ENCODE peak calls at places on chromosomes 4 and X, in ten cellular contexts. One of them, this sample, is unnamed.
A peak's percentile ranks its signal among the peaks of the same experiment; 100 is the strongest.

GRCh38 chrX:130770615-130771014 is 132.4 kb downstream of the ENOX2 start:
- DNase-seq in prostate gland: no peak
- DNase-seq in brain microvascular endothelial cell: peak; percentile 70
- DNase-seq in lung: no peak
- DNase-seq in cardiac muscle cell: no peak
- DNase-seq in ascending aorta: no peak
- DNase-seq in heart left ventricle: no peak
- DNase-seq in fibroblast of mammary gland: peak; percentile 90
- DNase-seq in type B pancreatic cell: no peak
- DNase-seq in PC-9: peak; percentile 4
- DNase-seq in this sample: no peak

GRCh38 chrX:120428309-120428708 is 40.8 kb downstream of the LAMP2 start:
- DNase-seq in PC-9: no peak
- DNase-seq in cardiac muscle cell: no peak
- DNase-seq in type B pancreatic cell: no peak
- DNase-seq in prostate gland: peak; percentile 4
- DNase-seq in lung: no peak
- DNase-seq in fibroblast of mammary gland: peak; percentile 6
- DNase-seq in ascending aorta: no peak
- DNase-seq in heart left ventricle: no peak
- DNase-seq in brain microvascular endothelial cell: peak; percentile 11
- DNase-seq in this sample: no peak

GRCh38 chrX:48854898-48855297 is 19.5 kb upstream of the PCSK1N start:
- DNase-seq in type B pancreatic cell: no peak
- DNase-seq in lung: no peak
- DNase-seq in prostate gland: no peak
- DNase-seq in fibroblast of mammary gland: no peak
- DNase-seq in ascending aorta: no peak
- DNase-seq in PC-9: no peak
- DNase-seq in cardiac muscle cell: no peak
- DNase-seq in heart left ventricle: no peak
- DNase-seq in brain microvascular endothelial cell: no peak
- DNase-seq in this sample: no peak

GRCh38 chr4:159828687-159829086 is 725.8 kb downstream of the RAPGEF2 start:
- DNase-seq in ascending aorta: no peak
- DNase-seq in type B pancreatic cell: no peak
- DNase-seq in fibroblast of mammary gland: no peak
- DNase-seq in PC-9: no peak
- DNase-seq in lung: no peak
- DNase-seq in prostate gland: no peak
- DNase-seq in heart left ventricle: no peak
- DNase-seq in cardiac muscle cell: no peak
- DNase-seq in brain microvascular endothelial cell: no peak
- DNase-seq in this sample: no peak

GRCh38 chrX:134636859-134637258 is 21.4 kb downstream of the PLAC1 start:
- DNase-seq in type B pancreatic cell: no peak
- DNase-seq in cardiac muscle cell: no peak
- DNase-seq in PC-9: no peak
- DNase-seq in heart left ventricle: no peak
- DNase-seq in ascending aorta: no peak
- DNase-seq in brain microvascular endothelial cell: no peak
- DNase-seq in lung: no peak
- DNase-seq in fibroblast of mammary gland: peak; percentile 72
- DNase-seq in prostate gland: no peak
- DNase-seq in this sample: no peak

GRCh38 chrX:151004085-151004484 is 20.9 kb downstream of the HMGB3 start:
- DNase-seq in fibroblast of mammary gland: peak; percentile 10
- DNase-seq in cardiac muscle cell: no peak
- DNase-seq in prostate gland: no peak
- DNase-seq in lung: no peak
- DNase-seq in PC-9: no peak
- DNase-seq in heart left ventricle: no peak
- DNase-seq in brain microvascular endothelial cell: no peak
- DNase-seq in ascending aorta: no peak
- DNase-seq in type B pancreatic cell: no peak
- DNase-seq in this sample: no peak

GRCh38 chr4:112645541-112646329 is 8.8 kb downstream of the LARP7 start:
- DNase-seq in heart left ventricle: no peak
- DNase-seq in lung: no peak
- DNase-seq in fibroblast of mammary gland: no peak
- DNase-seq in cardiac muscle cell: no peak
- DNase-seq in type B pancreatic cell: no peak
- DNase-seq in brain microvascular endothelial cell: no peak
- DNase-seq in ascending aorta: no peak
- DNase-seq in PC-9: no peak
- DNase-seq in prostate gland: no peak
- DNase-seq in this sample: no peak

GRCh38 chrX:140475025-140475424 is 29.8 kb downstream of the SOX3 start:
- DNase-seq in type B pancreatic cell: no peak
- DNase-seq in heart left ventricle: no peak
- DNase-seq in fibroblast of mammary gland: no peak
- DNase-seq in lung: no peak
- DNase-seq in cardiac muscle cell: no peak
- DNase-seq in ascending aorta: no peak
- DNase-seq in PC-9: no peak
- DNase-seq in brain microvascular endothelial cell: no peak
- DNase-seq in prostate gland: no peak
- DNase-seq in this sample: no peak

GRCh38 chr4:157558016-157558415 is 337.5 kb downstream of the GRIA2 start:
- DNase-seq in heart left ventricle: no peak
- DNase-seq in prostate gland: no peak
- DNase-seq in type B pancreatic cell: no peak
- DNase-seq in brain microvascular endothelial cell: no peak
- DNase-seq in cardiac muscle cell: no peak
- DNase-seq in PC-9: no peak
- DNase-seq in lung: no peak
- DNase-seq in ascending aorta: no peak
- DNase-seq in fibroblast of mammary gland: no peak
- DNase-seq in this sample: no peak

GRCh38 chr4:20313237-20314030 is 61.7 kb downstream of the SLIT2 start:
- DNase-seq in cardiac muscle cell: peak; percentile 67
- DNase-seq in PC-9: no peak
- DNase-seq in heart left ventricle: no peak
- DNase-seq in prostate gland: no peak
- DNase-seq in brain microvascular endothelial cell: no peak
- DNase-seq in lung: no peak
- DNase-seq in fibroblast of mammary gland: no peak
- DNase-seq in type B pancreatic cell: no peak
- DNase-seq in ascending aorta: no peak
- DNase-seq in this sample: no peak

GRCh38 chr4:152255437-152255836 is 280.5 kb downstream of the FBXW7 start:
- DNase-seq in brain microvascular endothelial cell: peak; percentile 33
- DNase-seq in ascending aorta: no peak
- DNase-seq in lung: no peak
- DNase-seq in heart left ventricle: peak; percentile 46
- DNase-seq in type B pancreatic cell: no peak
- DNase-seq in prostate gland: no peak
- DNase-seq in PC-9: no peak
- DNase-seq in cardiac muscle cell: peak; percentile 37
- DNase-seq in fibroblast of mammary gland: peak; percentile 42
- DNase-seq in this sample: no peak

GRCh38 chr4:150070464-150071170 is 7.6 kb upstream of the DCLK2 start:
- DNase-seq in ascending aorta: no peak
- DNase-seq in prostate gland: no peak
- DNase-seq in heart left ventricle: no peak
- DNase-seq in type B pancreatic cell: no peak
- DNase-seq in cardiac muscle cell: no peak
- DNase-seq in lung: no peak
- DNase-seq in PC-9: no peak
- DNase-seq in brain microvascular endothelial cell: peak; percentile 77
- DNase-seq in fibroblast of mammary gland: peak; percentile 82
- DNase-seq in this sample: no peak

GRCh38 chr4:124650614-124651013 is 61.9 kb downstream of the ANKRD50 start:
- DNase-seq in lung: no peak
- DNase-seq in PC-9: no peak
- DNase-seq in prostate gland: no peak
- DNase-seq in fibroblast of mammary gland: no peak
- DNase-seq in brain microvascular endothelial cell: no peak
- DNase-seq in heart left ventricle: no peak
- DNase-seq in ascending aorta: no peak
- DNase-seq in cardiac muscle cell: no peak
- DNase-seq in type B pancreatic cell: no peak
- DNase-seq in this sample: no peak

DNA sequence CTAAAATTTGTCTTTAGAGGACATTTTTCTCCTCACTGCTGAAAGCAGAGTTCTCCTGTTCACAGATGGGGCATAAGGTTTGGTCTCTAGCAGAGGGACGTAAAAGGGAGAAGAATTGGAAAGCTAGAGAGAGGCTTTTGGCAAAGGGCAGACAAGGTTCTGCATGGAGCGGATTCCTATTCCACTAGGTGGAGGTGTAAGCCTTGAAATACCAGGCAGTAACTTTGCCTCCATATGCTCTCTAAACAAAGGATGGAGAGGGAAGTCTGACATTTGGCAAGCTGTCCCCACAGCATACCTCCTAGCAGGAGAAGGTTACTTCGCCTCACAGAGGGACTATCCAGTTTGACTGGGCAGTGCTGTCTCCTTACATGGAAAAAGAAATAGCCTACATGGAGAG is 174.7 kb downstream of the DACH2 start:
- DNase-seq in PC-9: no peak
- DNase-seq in brain microvascular endothelial cell: no peak
- DNase-seq in cardiac muscle cell: no peak
- DNase-seq in type B pancreatic cell: no peak
- DNase-seq in prostate gland: no peak
- DNase-seq in heart left ventricle: no peak
- DNase-seq in fibroblast of mammary gland: no peak
- DNase-seq in lung: no peak
- DNase-seq in ascending aorta: no peak
- DNase-seq in this sample: no peak
- TF ChIP-seq CTCF in PC-9: peak; percentile 22
- TF ChIP-seq CTCF in brain microvascular endothelial cell: no peak
- TF ChIP-seq CTCF in cardiac muscle cell: no peak
- TF ChIP-seq CTCF in type B pancreatic cell: no peak
- TF ChIP-seq CTCF in prostate gland: no peak
- TF ChIP-seq CTCF in heart left ventricle: no peak
- TF ChIP-seq CTCF in fibroblast of mammary gland: no peak
- TF ChIP-seq CTCF in lung: no peak
- TF ChIP-seq CTCF in ascending aorta: no peak
- TF ChIP-seq CTCF in this sample: no peak

DNA sequence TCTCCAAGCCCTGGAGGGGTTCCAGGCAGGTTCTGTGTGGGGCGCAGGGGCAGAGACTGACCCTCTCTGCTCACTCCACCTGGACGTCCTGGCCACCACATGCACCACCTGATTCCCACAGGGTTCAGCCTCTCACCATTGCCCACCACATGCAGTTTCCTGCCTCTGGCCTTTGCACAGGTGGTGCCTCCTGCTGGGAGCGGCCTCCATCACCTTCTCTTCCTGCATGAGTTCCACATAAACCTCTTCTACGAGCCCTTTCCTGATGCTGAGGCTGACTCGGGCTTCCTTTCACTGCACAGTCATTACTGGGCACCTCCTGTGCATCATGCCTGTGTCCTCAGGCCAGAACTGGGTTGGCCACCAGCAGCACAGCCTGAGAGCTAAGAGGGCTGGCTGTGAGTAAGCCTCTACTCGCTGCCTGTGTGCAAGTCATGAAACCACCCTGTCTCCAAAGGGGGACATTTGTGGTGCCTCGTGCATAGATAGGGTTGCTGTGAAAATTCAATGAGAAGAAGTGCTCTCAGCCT is 19.9 kb downstream of the MAN2B2 start:
- DNase-seq in cardiac muscle cell: no peak
- DNase-seq in fibroblast of mammary gland: peak; percentile 20
- DNase-seq in type B pancreatic cell: no peak
- DNase-seq in lung: no peak
- DNase-seq in brain microvascular endothelial cell: no peak
- DNase-seq in prostate gland: no peak
- DNase-seq in ascending aorta: no peak
- DNase-seq in PC-9: no peak
- DNase-seq in heart left ventricle: no peak
- DNase-seq in this sample: no peak
- TF ChIP-seq CTCF in cardiac muscle cell: no peak
- TF ChIP-seq CTCF in fibroblast of mammary gland: no peak
- TF ChIP-seq CTCF in type B pancreatic cell: no peak
- TF ChIP-seq CTCF in lung: no peak
- TF ChIP-seq CTCF in brain microvascular endothelial cell: no peak
- TF ChIP-seq CTCF in prostate gland: no peak
- TF ChIP-seq CTCF in ascending aorta: no peak
- TF ChIP-seq CTCF in PC-9: no peak
- TF ChIP-seq CTCF in heart left ventricle: no peak
- TF ChIP-seq CTCF in this sample: no peak

GRCh38 chr4:822361-823092 is 3.4 kb downstream of the CPLX1 start:
- DNase-seq in brain microvascular endothelial cell: no peak
- DNase-seq in lung: no peak
- DNase-seq in ascending aorta: no peak
- DNase-seq in heart left ventricle: no peak
- DNase-seq in cardiac muscle cell: no peak
- DNase-seq in PC-9: no peak
- DNase-seq in fibroblast of mammary gland: no peak
- DNase-seq in type B pancreatic cell: no peak
- DNase-seq in prostate gland: no peak
- DNase-seq in this sample: no peak

GRCh38 chr4:824461-825062 is 1.4 kb downstream of the CPLX1 start:
- DNase-seq in prostate gland: no peak
- DNase-seq in lung: no peak
- DNase-seq in cardiac muscle cell: no peak
- DNase-seq in ascending aorta: no peak
- DNase-seq in brain microvascular endothelial cell: no peak
- DNase-seq in PC-9: no peak
- DNase-seq in heart left ventricle: no peak
- DNase-seq in type B pancreatic cell: no peak
- DNase-seq in fibroblast of mammary gland: no peak
- DNase-seq in this sample: no peak

GRCh38 chr4:823093-823760 is 2.7 kb downstream of the CPLX1 start:
- DNase-seq in PC-9: no peak
- DNase-seq in fibroblast of mammary gland: no peak
- DNase-seq in prostate gland: no peak
- DNase-seq in heart left ventricle: no peak
- DNase-seq in cardiac muscle cell: no peak
- DNase-seq in type B pancreatic cell: no peak
- DNase-seq in brain microvascular endothelial cell: no peak
- DNase-seq in ascending aorta: no peak
- DNase-seq in lung: no peak
- DNase-seq in this sample: no peak

GRCh38 chr4:825063-825968 is 613 bp downstream of the CPLX1 start:
- DNase-seq in PC-9: no peak
- DNase-seq in cardiac muscle cell: peak; percentile 66
- DNase-seq in lung: no peak
- DNase-seq in prostate gland: no peak
- DNase-seq in type B pancreatic cell: no peak
- DNase-seq in fibroblast of mammary gland: peak; percentile 6
- DNase-seq in brain microvascular endothelial cell: no peak
- DNase-seq in ascending aorta: no peak
- DNase-seq in heart left ventricle: no peak
- DNase-seq in this sample: no peak

GRCh38 chr4:823761-824460 is 2.0 kb downstream of the CPLX1 start:
- DNase-seq in heart left ventricle: no peak
- DNase-seq in cardiac muscle cell: no peak
- DNase-seq in ascending aorta: no peak
- DNase-seq in PC-9: no peak
- DNase-seq in type B pancreatic cell: no peak
- DNase-seq in fibroblast of mammary gland: no peak
- DNase-seq in brain microvascular endothelial cell: no peak
- DNase-seq in lung: no peak
- DNase-seq in prostate gland: no peak
- DNase-seq in this sample: no peak
- TF ChIP-seq CTCF in heart left ventricle: no peak
- TF ChIP-seq CTCF in cardiac muscle cell: no peak
- TF ChIP-seq CTCF in ascending aorta: no peak
- TF ChIP-seq CTCF in PC-9: no peak
- TF ChIP-seq CTCF in type B pancreatic cell: no peak
- TF ChIP-seq CTCF in fibroblast of mammary gland: no peak
- TF ChIP-seq CTCF in brain microvascular endothelial cell: no peak
- TF ChIP-seq CTCF in lung: no peak
- TF ChIP-seq CTCF in prostate gland: no peak
- TF ChIP-seq CTCF in this sample: no peak

GRCh38 chrX:153578200-153578835 is 20.6 kb downstream of the CCNQ start:
- DNase-seq in heart left ventricle: no peak
- DNase-seq in fibroblast of mammary gland: no peak
- DNase-seq in PC-9: no peak
- DNase-seq in lung: no peak
- DNase-seq in prostate gland: no peak
- DNase-seq in ascending aorta: no peak
- DNase-seq in type B pancreatic cell: no peak
- DNase-seq in cardiac muscle cell: no peak
- DNase-seq in brain microvascular endothelial cell: no peak
- DNase-seq in this sample: no peak
- TF ChIP-seq CTCF in heart left ventricle: no peak
- TF ChIP-seq CTCF in fibroblast of mammary gland: no peak
- TF ChIP-seq CTCF in PC-9: no peak
- TF ChIP-seq CTCF in lung: no peak
- TF ChIP-seq CTCF in prostate gland: no peak
- TF ChIP-seq CTCF in ascending aorta: no peak
- TF ChIP-seq CTCF in type B pancreatic cell: no peak
- TF ChIP-seq CTCF in cardiac muscle cell: no peak
- TF ChIP-seq CTCF in brain microvascular endothelial cell: peak; percentile 18
- TF ChIP-seq CTCF in this sample: no peak

This sample was measured in D721Med.